ENCODE peak calls at places on chromosomes 12 and 14, in ten cellular contexts. One of them, this sample, is unnamed.

GRCh38 chr12:52119398-52120254 is 40.1 kb downstream of the SMIM41 start:
- DNase-seq in psoas muscle: no peak
- DNase-seq in BJ: no peak
- DNase-seq in uterus: no peak
- DNase-seq in GM12865: peak; percentile 74
- DNase-seq in cardiac muscle cell: peak; percentile 81
- DNase-seq in kidney epithelial cell: no peak
- DNase-seq in PC-9: peak; percentile 29
- DNase-seq in lower leg skin: no peak
- DNase-seq in breast epithelium: no peak
- DNase-seq in this sample: no peak

GRCh38 chr14:50619569-50620141 is 48.5 kb downstream of the SAV1 start:
- DNase-seq in lower leg skin: no peak
- DNase-seq in PC-9: no peak
- DNase-seq in psoas muscle: no peak
- DNase-seq in GM12865: peak; percentile 66
- DNase-seq in kidney epithelial cell: no peak
- DNase-seq in BJ: no peak
- DNase-seq in cardiac muscle cell: peak; percentile 22
- DNase-seq in breast epithelium: no peak
- DNase-seq in uterus: no peak
- DNase-seq in this sample: no peak

GRCh38 chr14:103281496-103282231 is 52.4 kb upstream of the EIF5 start:
- DNase-seq in psoas muscle: peak; percentile 31
- DNase-seq in BJ: no peak
- DNase-seq in PC-9: peak; percentile 64
- DNase-seq in breast epithelium: peak; percentile 10
- DNase-seq in GM12865: no peak
- DNase-seq in uterus: peak; percentile 56
- DNase-seq in cardiac muscle cell: peak; percentile 74
- DNase-seq in lower leg skin: no peak
- DNase-seq in kidney epithelial cell: no peak
- DNase-seq in this sample: no peak

GRCh38 chr12:53569174-53569557 is 57.0 kb downstream of the ATF7 start:
- DNase-seq in cardiac muscle cell: no peak
- DNase-seq in GM12865: no peak
- DNase-seq in psoas muscle: no peak
- DNase-seq in kidney epithelial cell: no peak
- DNase-seq in BJ: no peak
- DNase-seq in PC-9: no peak
- DNase-seq in breast epithelium: no peak
- DNase-seq in uterus: no peak
- DNase-seq in lower leg skin: no peak
- DNase-seq in this sample: no peak

GRCh38 chr14:71728386-71728785 is 203.8 kb upstream of the RGS6 start:
- DNase-seq in uterus: no peak
- DNase-seq in GM12865: no peak
- DNase-seq in kidney epithelial cell: no peak
- DNase-seq in BJ: no peak
- DNase-seq in cardiac muscle cell: no peak
- DNase-seq in PC-9: no peak
- DNase-seq in breast epithelium: no peak
- DNase-seq in lower leg skin: no peak
- DNase-seq in psoas muscle: no peak
- DNase-seq in this sample: no peak

GRCh38 chr14:101521306-101521935 is 39.9 kb upstream of the DIO3 start:
- DNase-seq in GM12865: no peak
- DNase-seq in lower leg skin: no peak
- DNase-seq in psoas muscle: peak; percentile 45
- DNase-seq in cardiac muscle cell: no peak
- DNase-seq in breast epithelium: peak; percentile 55
- DNase-seq in kidney epithelial cell: no peak
- DNase-seq in BJ: no peak
- DNase-seq in uterus: no peak
- DNase-seq in PC-9: no peak
- DNase-seq in this sample: no peak

GRCh38 chr14:58152569-58152857 is 500 bp upstream of the ARMH4 start:
- DNase-seq in cardiac muscle cell: peak; percentile 16
- DNase-seq in PC-9: no peak
- DNase-seq in breast epithelium: no peak
- DNase-seq in uterus: no peak
- DNase-seq in GM12865: no peak
- DNase-seq in lower leg skin: no peak
- DNase-seq in psoas muscle: no peak
- DNase-seq in BJ: no peak
- DNase-seq in kidney epithelial cell: no peak
- DNase-seq in this sample: no peak

GRCh38 chr14:91660790-91661189 is 71.1 kb downstream of the CATSPERB start:
- DNase-seq in psoas muscle: no peak
- DNase-seq in GM12865: no peak
- DNase-seq in lower leg skin: no peak
- DNase-seq in cardiac muscle cell: no peak
- DNase-seq in BJ: no peak
- DNase-seq in uterus: no peak
- DNase-seq in PC-9: no peak
- DNase-seq in kidney epithelial cell: no peak
- DNase-seq in breast epithelium: no peak
- DNase-seq in this sample: no peak

GRCh38 chr12:14267724-14268123 is 97.8 kb upstream of the ATF7IP start:
- DNase-seq in GM12865: no peak
- DNase-seq in cardiac muscle cell: no peak
- DNase-seq in BJ: no peak
- DNase-seq in lower leg skin: no peak
- DNase-seq in breast epithelium: no peak
- DNase-seq in PC-9: no peak
- DNase-seq in uterus: no peak
- DNase-seq in kidney epithelial cell: no peak
- DNase-seq in psoas muscle: no peak
- DNase-seq in this sample: no peak

GRCh38 chr14:102508774-102509743 is 517 bp downstream of the ANKRD9 start:
- DNase-seq in kidney epithelial cell: no peak
- DNase-seq in uterus: peak; percentile 67
- DNase-seq in PC-9: peak; percentile 67
- DNase-seq in breast epithelium: peak; percentile 49
- DNase-seq in lower leg skin: peak; percentile 49
- DNase-seq in psoas muscle: peak; percentile 79
- DNase-seq in BJ: no peak
- DNase-seq in GM12865: no peak
- DNase-seq in cardiac muscle cell: peak; percentile 53
- DNase-seq in this sample: no peak

GRCh38 chr12:131775124-131775903 is 52.9 kb upstream of the MMP17 start:
- DNase-seq in GM12865: peak; percentile 18
- DNase-seq in breast epithelium: no peak
- DNase-seq in kidney epithelial cell: no peak
- DNase-seq in psoas muscle: no peak
- DNase-seq in BJ: no peak
- DNase-seq in lower leg skin: no peak
- DNase-seq in uterus: no peak
- DNase-seq in PC-9: no peak
- DNase-seq in cardiac muscle cell: no peak
- DNase-seq in this sample: no peak

GRCh38 chr14:63760014-63760413 is 32.1 kb upstream of the SGPP1 start:
- DNase-seq in psoas muscle: no peak
- DNase-seq in kidney epithelial cell: no peak
- DNase-seq in PC-9: no peak
- DNase-seq in breast epithelium: no peak
- DNase-seq in uterus: no peak
- DNase-seq in BJ: no peak
- DNase-seq in GM12865: peak; percentile 73
- DNase-seq in cardiac muscle cell: no peak
- DNase-seq in lower leg skin: no peak
- DNase-seq in this sample: no peak

GRCh38 chr12:93570552-93571359 is 1.7 kb upstream of the SOCS2 start:
- DNase-seq in kidney epithelial cell: peak; percentile 68
- DNase-seq in cardiac muscle cell: peak; percentile 98
- DNase-seq in BJ: peak; percentile 53
- DNase-seq in breast epithelium: peak; percentile 89
- DNase-seq in psoas muscle: peak; percentile 94
- DNase-seq in GM12865: peak; percentile 91
- DNase-seq in PC-9: peak; percentile 90
- DNase-seq in lower leg skin: peak; percentile 94
- DNase-seq in uterus: peak; percentile 97
- DNase-seq in this sample: peak; percentile 35

GRCh38 chr12:93571854-93572711 is at the start of gene SOCS2:
- DNase-seq in PC-9: peak; percentile 42
- DNase-seq in BJ: no peak
- DNase-seq in uterus: peak; percentile 51
- DNase-seq in GM12865: no peak
- DNase-seq in psoas muscle: peak; percentile 47
- DNase-seq in breast epithelium: no peak
- DNase-seq in kidney epithelial cell: no peak
- DNase-seq in lower leg skin: peak; percentile 19
- DNase-seq in cardiac muscle cell: peak; percentile 71
- DNase-seq in this sample: no peak

GRCh38 chr12:93569656-93570551 is 2.6 kb upstream of the SOCS2 start:
- DNase-seq in breast epithelium: peak; percentile 66
- DNase-seq in BJ: no peak
- DNase-seq in uterus: peak; percentile 86
- DNase-seq in PC-9: peak; percentile 79
- DNase-seq in GM12865: peak; percentile 88
- DNase-seq in psoas muscle: peak; percentile 90
- DNase-seq in lower leg skin: peak; percentile 82
- DNase-seq in cardiac muscle cell: peak; percentile 93
- DNase-seq in kidney epithelial cell: no peak
- DNase-seq in this sample: peak; percentile 30

GRCh38 chr12:93572712-93573551 is 457 bp downstream of the SOCS2 start:
- DNase-seq in breast epithelium: no peak
- DNase-seq in kidney epithelial cell: no peak
- DNase-seq in lower leg skin: no peak
- DNase-seq in GM12865: peak; percentile 33
- DNase-seq in cardiac muscle cell: peak; percentile 74
- DNase-seq in uterus: peak; percentile 31
- DNase-seq in PC-9: no peak
- DNase-seq in psoas muscle: peak; percentile 43
- DNase-seq in BJ: no peak
- DNase-seq in this sample: no peak

DNA sequence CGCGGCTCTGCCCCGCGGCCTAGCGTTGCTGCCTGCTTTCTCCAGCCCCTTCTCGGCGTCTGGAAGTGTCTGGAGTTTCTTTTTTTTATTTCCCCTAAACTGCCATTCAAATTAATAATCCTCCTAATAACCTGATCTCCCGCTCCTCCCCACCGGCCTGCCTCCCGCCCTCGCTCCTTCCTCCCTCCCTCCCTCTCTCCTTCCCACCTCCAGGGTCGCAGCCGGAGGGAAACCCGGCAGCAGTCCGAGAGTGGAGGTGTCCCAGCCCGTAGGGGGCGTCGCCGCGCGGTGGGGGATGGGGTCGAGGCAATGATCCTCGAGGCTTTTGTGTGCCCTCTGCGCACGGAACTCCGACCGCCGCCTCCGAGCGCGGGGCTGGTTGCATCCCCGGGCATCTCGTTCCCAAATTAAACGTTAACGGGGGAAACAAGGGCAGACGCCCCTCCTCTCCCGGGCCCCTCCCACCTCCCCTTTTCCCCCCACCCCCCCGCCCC is 1.1 kb upstream of the SOCS2 start:
- DNase-seq in psoas muscle: peak; percentile 77
- DNase-seq in breast epithelium: no peak
- DNase-seq in BJ: no peak
- DNase-seq in GM12865: peak; percentile 78
- DNase-seq in PC-9: peak; percentile 75
- DNase-seq in cardiac muscle cell: peak; percentile 77
- DNase-seq in kidney epithelial cell: no peak
- DNase-seq in lower leg skin: peak; percentile 33
- DNase-seq in uterus: peak; percentile 87
- DNase-seq in this sample: no peak
- TF ChIP-seq CTCF in psoas muscle: no peak
- TF ChIP-seq CTCF in breast epithelium: no peak
- TF ChIP-seq CTCF in BJ: peak; percentile 58
- TF ChIP-seq CTCF in GM12865: peak; percentile 40
- TF ChIP-seq CTCF in PC-9: peak; percentile 46
- TF ChIP-seq CTCF in cardiac muscle cell: peak; percentile 29
- TF ChIP-seq CTCF in kidney epithelial cell: peak; percentile 51
- TF ChIP-seq CTCF in lower leg skin: no peak
- TF ChIP-seq CTCF in uterus: peak; percentile 32
- TF ChIP-seq CTCF in this sample: peak; percentile 23

GRCh38 chr12:111035578-111036301 is 115.4 kb upstream of the MYL2 start:
- DNase-seq in kidney epithelial cell: no peak
- DNase-seq in GM12865: no peak
- DNase-seq in BJ: no peak
- DNase-seq in PC-9: no peak
- DNase-seq in breast epithelium: no peak
- DNase-seq in cardiac muscle cell: peak; percentile 61
- DNase-seq in uterus: no peak
- DNase-seq in lower leg skin: no peak
- DNase-seq in psoas muscle: no peak
- DNase-seq in this sample: no peak
- H3K4me3 ChIP-seq in kidney epithelial cell: no peak overlapping the region
- H3K4me3 ChIP-seq in GM12865: no peak overlapping the region
- H3K4me3 ChIP-seq in BJ: no peak overlapping the region
- H3K4me3 ChIP-seq in PC-9: no peak overlapping the region
- H3K4me3 ChIP-seq in breast epithelium: no peak overlapping the region
- H3K4me3 ChIP-seq in cardiac muscle cell: peak overlapping the region; percentile 91
- H3K4me3 ChIP-seq in uterus: no peak overlapping the region
- H3K4me3 ChIP-seq in lower leg skin: no peak overlapping the region
- H3K4me3 ChIP-seq in psoas muscle: no peak overlapping the region
- H3K4me3 ChIP-seq in this sample: no peak overlapping the region

GRCh38 chr12:98402671-98403070 is 112.7 kb upstream of the TMPO start:
- DNase-seq in lower leg skin: no peak
- DNase-seq in uterus: no peak
- DNase-seq in BJ: no peak
- DNase-seq in PC-9: no peak
- DNase-seq in GM12865: no peak
- DNase-seq in cardiac muscle cell: no peak
- DNase-seq in breast epithelium: no peak
- DNase-seq in psoas muscle: no peak
- DNase-seq in kidney epithelial cell: no peak
- DNase-seq in this sample: no peak
- TF ChIP-seq CTCF in lower leg skin: no peak
- TF ChIP-seq CTCF in uterus: no peak
- TF ChIP-seq CTCF in BJ: no peak
- TF ChIP-seq CTCF in PC-9: no peak
- TF ChIP-seq CTCF in GM12865: no peak
- TF ChIP-seq CTCF in cardiac muscle cell: no peak
- TF ChIP-seq CTCF in breast epithelium: no peak
- TF ChIP-seq CTCF in psoas muscle: no peak
- TF ChIP-seq CTCF in kidney epithelial cell: no peak
- TF ChIP-seq CTCF in this sample: no peak

DNA sequence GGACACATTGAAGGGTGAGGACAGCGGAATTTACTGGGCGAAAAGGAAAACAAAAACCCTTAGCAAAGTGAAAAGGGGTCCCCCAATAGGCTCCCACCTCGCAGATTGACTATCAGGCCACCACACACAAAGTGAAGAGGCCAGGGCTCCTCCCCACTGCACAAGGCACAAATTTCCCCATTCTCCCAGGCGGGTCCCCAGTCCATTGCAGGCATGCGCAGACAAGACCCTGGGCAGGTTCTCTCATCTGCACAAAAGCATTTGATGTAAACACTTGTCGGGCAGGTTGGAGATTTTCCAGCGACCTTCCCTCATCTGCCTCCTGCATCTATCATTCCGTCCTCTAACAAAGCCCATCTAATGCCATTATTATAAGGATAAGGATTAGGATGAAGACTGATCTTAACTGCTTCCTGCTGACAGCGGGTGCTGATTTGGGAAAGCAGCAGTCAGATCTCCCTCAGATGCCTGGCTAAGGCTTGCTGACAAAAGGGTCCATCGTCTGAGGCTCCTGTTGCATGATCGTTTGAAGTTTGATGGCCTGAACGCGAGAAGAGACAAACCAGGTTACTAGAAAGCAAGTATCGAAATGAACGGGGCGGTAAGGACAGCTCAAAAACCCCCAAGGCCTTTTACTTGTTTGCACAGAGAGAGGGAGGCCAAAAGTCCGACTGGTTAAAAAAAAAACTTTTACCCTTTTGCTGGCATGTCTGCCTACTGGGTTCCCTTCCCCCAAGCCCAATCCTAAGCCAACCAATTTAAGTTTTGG is 14.4 kb downstream of the ASCL4 start:
- DNase-seq in kidney epithelial cell: no peak
- DNase-seq in PC-9: no peak
- DNase-seq in uterus: no peak
- DNase-seq in GM12865: no peak
- DNase-seq in lower leg skin: no peak
- DNase-seq in breast epithelium: no peak
- DNase-seq in cardiac muscle cell: no peak
- DNase-seq in BJ: no peak
- DNase-seq in psoas muscle: no peak
- DNase-seq in this sample: no peak
- H3K4me3 ChIP-seq in kidney epithelial cell: no peak overlapping the region
- H3K4me3 ChIP-seq in PC-9: no peak overlapping the region
- H3K4me3 ChIP-seq in uterus: no peak overlapping the region
- H3K4me3 ChIP-seq in GM12865: no peak overlapping the region
- H3K4me3 ChIP-seq in lower leg skin: no peak overlapping the region
- H3K4me3 ChIP-seq in breast epithelium: no peak overlapping the region
- H3K4me3 ChIP-seq in cardiac muscle cell: no peak overlapping the region
- H3K4me3 ChIP-seq in BJ: no peak overlapping the region
- H3K4me3 ChIP-seq in psoas muscle: no peak overlapping the region
- H3K4me3 ChIP-seq in this sample: no peak overlapping the region